ENCODE peak calls at places on chromosomes 16 and 17, in four cellular contexts. F is choroid plexus epithelial cell, N is AG09319, Y is heart left ventricle. A is an unnamed sample.

GRCh38 chr16:29316673-29317237 is 89.8 kb downstream of the NPIPB11 start:
- DNase-seq in N (no peak), F (no peak), Y (no peak), A (no peak)

GRCh38 chr16:76456016-76456415 is 178.8 kb downstream of the CNTNAP4 start:
- DNase-seq in Y (no peak), N (no peak), F (no peak), A (no peak)

GRCh38 chr17:80931421-80932265 is 60.0 kb upstream of the CHMP6 start:
- DNase-seq in N (peak), F (peak), Y (no peak), A (no peak)

GRCh38 chr17:49971199-49971847 is 2.3 kb downstream of the DLX4 start:
- DNase-seq in Y (no peak), N (no peak), F (no peak), A (no peak)

GRCh38 chr17:66567234-66568170 is 265.1 kb downstream of the PRKCA start:
- DNase-seq in N (no peak), F (peak), Y (peak), A (peak)

GRCh38 chr17:68461589-68461988 is 4.3 kb upstream of the WIPI1 start:
- DNase-seq in N (no peak), Y (no peak), F (no peak), A (no peak)

GRCh38 chr16:64152010-64152767 is 969.7 kb downstream of the CDH11 start:
- DNase-seq in N (peak), Y (no peak), F (peak), A (no peak)

GRCh38 chr17:47400333-47400732 is 76.6 kb downstream of the EFCAB13 start:
- DNase-seq in N (no peak), F (no peak), Y (no peak), A (no peak)

GRCh38 chr17:65305116-65305515 is 167.9 kb downstream of the RGS9 start:
- DNase-seq in N (no peak), F (no peak), Y (no peak), A (no peak)

GRCh38 chr16:309476-309875 is 26.5 kb downstream of the PDIA2 start:
- DNase-seq in F (no peak), Y (no peak), N (no peak), A (no peak)

GRCh38 chr17:77246110-77247047 is 105.6 kb downstream of the SEC14L1 start:
- DNase-seq in N (no peak), F (no peak), Y (no peak), A (no peak)

GRCh38 chr17:75776399-75777242 is 8.0 kb upstream of the UNK start:
- DNase-seq in N (no peak), Y (no peak), F (peak), A (peak)

GRCh38 chr17:29618272-29619065 is 4.2 kb downstream of the CORO6 start:
- DNase-seq in N (no peak), F (no peak), Y (no peak), A (no peak)

GRCh38 chr17:29620271-29620670 is 2.4 kb downstream of the CORO6 start:
- DNase-seq in N (no peak), F (peak), Y (no peak), A (no peak)

GRCh38 chr17:29620779-29621500 is 1.8 kb downstream of the CORO6 start:
- DNase-seq in F (no peak), N (no peak), Y (no peak), A (no peak)

GRCh38 chr17:29617481-29618271 is 5.0 kb downstream of the CORO6 start:
- DNase-seq in F (peak), Y (peak), N (no peak), A (peak)

DNA sequence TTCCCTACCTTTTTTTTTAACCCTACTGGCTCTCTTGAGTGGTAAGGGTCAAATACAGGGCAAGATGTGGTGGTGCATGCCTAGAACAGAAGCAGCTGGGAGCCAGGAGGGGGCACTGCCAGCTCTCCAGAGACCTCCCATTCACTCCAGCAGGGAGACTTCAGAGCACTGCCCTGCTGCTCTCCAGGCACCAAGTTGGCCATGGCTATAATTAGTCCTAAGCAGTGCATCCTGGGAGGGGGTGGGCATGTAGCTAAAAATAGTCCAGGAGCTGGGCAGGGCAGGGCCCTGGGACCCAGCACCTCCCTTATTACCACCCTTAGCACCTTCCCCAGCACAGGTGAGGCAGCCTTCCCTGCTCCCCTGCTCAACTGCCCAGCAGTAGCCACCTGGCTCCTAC is 3.5 kb downstream of the CORO6 start:
- DNase-seq in Y (peak), N (no peak), F (peak), A (no peak)
- TF ChIP-seq CTCF in Y (peak), N (peak), F (peak), A (no peak)

GRCh38 chr16:46857261-46857962 is 26.4 kb upstream of the C16orf87 start:
- DNase-seq in N (no peak), F (peak), Y (no peak), A (no peak)
- TF ChIP-seq CTCF in N (peak), F (peak), Y (no peak), A (no peak)

DNA sequence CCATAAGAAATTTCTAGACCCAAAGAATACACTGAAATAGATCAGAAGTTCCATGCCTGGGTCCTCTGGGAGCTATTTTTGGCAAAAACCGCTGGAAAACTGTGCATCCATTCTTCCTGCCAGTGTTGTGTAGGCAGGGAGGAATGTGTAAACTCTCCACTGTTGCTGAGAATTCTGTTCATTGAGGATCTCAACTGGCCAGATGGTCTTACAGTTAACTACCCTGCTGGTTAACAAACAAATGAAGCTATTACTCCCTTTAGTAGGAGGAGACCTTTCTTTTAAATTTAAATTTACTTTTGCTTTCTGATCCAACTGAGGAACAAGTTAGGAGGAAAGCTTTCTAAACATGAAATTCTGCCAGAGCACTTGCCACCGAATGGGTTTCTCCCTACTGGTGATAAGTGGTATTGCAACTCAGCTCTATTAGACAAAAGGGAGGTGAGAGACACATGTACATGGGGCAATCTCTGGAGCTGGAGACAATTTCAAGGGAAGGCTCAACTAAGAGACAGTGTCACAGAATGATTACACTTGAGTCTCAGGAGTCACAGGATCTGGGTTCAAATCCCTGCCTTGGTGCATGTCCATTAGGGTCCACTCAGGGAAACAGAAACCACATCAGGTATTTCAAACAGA is 37.6 kb downstream of the SOCS1 start:
- DNase-seq in F (peak), Y (no peak), N (no peak), A (no peak)
- TF ChIP-seq CTCF in F (peak), Y (peak), N (peak), A (peak)

DNA sequence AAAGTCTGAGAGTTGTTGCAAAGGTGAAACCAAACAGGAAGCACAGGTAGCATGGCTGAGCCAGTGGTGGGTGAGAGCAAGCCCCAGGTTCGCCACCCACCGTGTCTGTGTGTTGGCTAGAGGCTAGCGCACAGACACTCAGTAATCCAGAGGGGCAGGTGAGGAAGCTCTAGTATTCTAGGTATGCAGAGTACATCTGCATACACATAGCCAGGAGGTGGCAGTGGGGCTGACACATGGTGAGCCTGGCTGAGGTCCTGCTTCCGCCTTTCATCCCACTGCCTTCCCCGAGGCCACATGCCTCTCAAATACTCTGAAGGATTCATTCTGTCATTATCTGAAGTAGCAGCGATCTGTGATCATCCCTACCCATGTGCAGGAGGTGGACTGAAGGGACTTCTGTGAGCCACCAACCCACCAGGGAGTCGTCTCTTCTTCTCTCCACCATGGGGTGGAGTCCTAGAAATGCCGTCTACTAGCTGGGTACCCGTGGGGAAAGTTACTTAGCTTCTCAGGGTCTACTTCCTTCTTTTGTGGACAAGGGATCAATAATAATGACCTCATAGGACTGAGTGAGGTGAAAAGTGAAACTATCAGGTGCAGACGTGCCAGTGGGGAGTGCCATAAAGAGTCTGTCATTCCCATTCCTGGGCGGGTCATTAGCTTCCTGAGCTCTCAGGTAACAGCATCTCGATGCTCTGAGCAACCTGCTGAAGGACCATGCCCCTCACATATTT is 36.0 kb upstream of the ICAM2 start:
- DNase-seq in Y (no peak), F (no peak), N (no peak), A (peak)
- TF ChIP-seq CTCF in Y (no peak), F (no peak), N (no peak), A (no peak)

GRCh38 chr16:66175580-66175979 is 190.9 kb upstream of the CDH5 start:
- DNase-seq in F (no peak), Y (no peak), N (no peak), A (no peak)
- TF ChIP-seq CTCF in F (no peak), Y (no peak), N (no peak), A (no peak)

GRCh38 chr17:5661486-5662125 is 77.3 kb upstream of the NLRP1 start:
- DNase-seq in N (no peak), F (no peak), Y (no peak), A (no peak)
- TF ChIP-seq CTCF in N (no peak), F (no peak), Y (no peak), A (no peak)

GRCh38 chr16:72856797-72857196 is 191.1 kb downstream of the ZFHX3 start:
- DNase-seq in F (peak), Y (no peak), N (no peak), A (peak)
- TF ChIP-seq CTCF in F (peak), Y (no peak), N (no peak), A (peak)

GRCh38 chr17:4150106-4150505 is 7.1 kb downstream of the CYB5D2 start:
- DNase-seq in N (no peak), F (no peak), Y (no peak), A (no peak)
- TF ChIP-seq CTCF in N (no peak), F (no peak), Y (no peak), A (no peak)

DNA sequence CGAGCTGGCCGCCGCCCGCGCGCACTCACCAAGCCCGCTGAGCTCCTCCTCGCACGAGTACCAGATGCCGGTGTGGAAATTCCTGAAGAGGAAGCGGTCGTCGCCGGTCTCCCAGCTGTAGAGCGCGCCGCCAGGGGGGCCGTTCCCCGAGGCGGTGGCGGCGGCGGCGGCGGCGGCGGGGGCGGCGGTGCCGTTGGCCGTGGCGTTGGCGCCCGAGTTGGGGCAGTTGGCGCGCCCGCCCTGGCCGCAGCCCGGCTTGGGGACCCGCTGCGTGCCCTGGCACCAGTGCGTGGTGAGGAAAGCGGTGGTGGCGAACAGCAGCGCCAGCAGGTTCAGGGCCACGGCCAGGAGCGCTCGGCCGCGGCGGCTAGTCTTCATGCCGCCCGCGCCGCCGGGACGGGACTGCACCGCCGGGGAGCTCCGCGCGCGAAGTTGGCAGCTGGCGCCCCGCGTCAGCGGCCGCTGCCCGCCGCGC is 430 bp downstream of the GSG1L start:
- DNase-seq in N (no peak), Y (no peak), F (peak), A (peak)
- TF ChIP-seq CTCF in N (no peak), Y (no peak), F (no peak), A (no peak)

A was measured in GM20000.